ENCODE peak calls at places on chromosome 7, in four cellular contexts. Z, B, D and M are unnamed samples.

GRCh38 chr7:144459635-144460034 is 56.1 kb upstream of the NOBOX start:
- DNase-seq in Z (no peak), B (no peak), D (no peak), M (no peak)

GRCh38 chr7:145462463-145462862 is 626.6 kb upstream of the TPK1 start:
- DNase-seq in Z (no peak), B (no peak), D (no peak), M (no peak)

GRCh38 chr7:90536449-90536848 is 59.7 kb upstream of the CDK14 start:
- DNase-seq in Z (no peak), B (no peak), D (peak), M (no peak)

GRCh38 chr7:150335774-150336112 is 5.7 kb downstream of the RARRES2 start:
- DNase-seq in Z (no peak), B (no peak), D (no peak), M (no peak)

GRCh38 chr7:70092314-70093303 is 494.3 kb downstream of the AUTS2 start:
- DNase-seq in Z (peak), B (peak), D (no peak), M (no peak)

GRCh38 chr7:13198036-13198435 is 510.6 kb downstream of the ARL4A start:
- DNase-seq in Z (no peak), B (no peak), D (no peak), M (no peak)

GRCh38 chr7:726854-727103 is 280 bp downstream of the DNAAF5 start:
- DNase-seq in Z (no peak), B (peak), D (no peak), M (no peak)

GRCh38 chr7:157497367-157497743 is 160.6 kb downstream of the DNAJB6 start:
- DNase-seq in Z (no peak), B (no peak), D (no peak), M (no peak)

GRCh38 chr7:135367114-135367513 is 133.5 kb downstream of the STRA8 start:
- DNase-seq in Z (no peak), B (no peak), D (no peak), M (no peak)

GRCh38 chr7:80134105-80134535 is 511 bp upstream of the GNAI1 start:
- DNase-seq in Z (no peak), B (no peak), D (no peak), M (no peak)

GRCh38 chr7:84231157-84231556 is 36.6 kb upstream of the SEMA3A start:
- DNase-seq in Z (no peak), B (no peak), D (no peak), M (no peak)

GRCh38 chr7:151789380-151789947 is 87.5 kb downstream of the PRKAG2 start:
- DNase-seq in Z (no peak), B (no peak), D (no peak), M (no peak)

GRCh38 chr7:133545613-133546012 is 292.7 kb downstream of the EXOC4 start:
- DNase-seq in Z (no peak), B (no peak), D (no peak), M (no peak)

GRCh38 chr7:2722591-2722990 is 34.6 kb downstream of the AMZ1 start:
- DNase-seq in Z (no peak), B (no peak), D (no peak), M (no peak)

GRCh38 chr7:85186083-85186520 is 754 bp downstream of the SEMA3D start:
- DNase-seq in Z (peak), B (peak), D (no peak), M (no peak)

GRCh38 chr7:44264221-44264956 is 61.0 kb downstream of the CAMK2B start:
- DNase-seq in Z (no peak), B (no peak), D (no peak), M (no peak)

GRCh38 chr7:119664601-119665000 is 608.4 kb upstream of the KCND2 start:
- DNase-seq in Z (no peak), B (no peak), D (no peak), M (no peak)

GRCh38 chr7:70479153-70480021 is 652.6 kb upstream of the GALNT17 start:
- DNase-seq in Z (no peak), B (no peak), D (no peak), M (no peak)

GRCh38 chr7:44541-44896 is 147.9 kb upstream of the FAM20C start:
- DNase-seq in Z (peak), B (no peak), D (no peak), M (no peak)

GRCh38 chr7:137715546-137715945 is 131.2 kb downstream of the DGKI start:
- DNase-seq in Z (no peak), B (no peak), D (no peak), M (no peak)

GRCh38 chr7:36594445-36594844 is 129.8 kb downstream of the AOAH start:
- DNase-seq in Z (no peak), B (no peak), D (no peak), M (no peak)

GRCh38 chr7:1395211-1396070 is 63.8 kb downstream of the MICALL2 start:
- DNase-seq in Z (no peak), B (no peak), D (no peak), M (no peak)

GRCh38 chr7:157513682-157514081 is 176.9 kb downstream of the DNAJB6 start:
- DNase-seq in Z (no peak), B (no peak), D (no peak), M (peak)

GRCh38 chr7:137836113-137836509 is 10.7 kb downstream of the DGKI start:
- DNase-seq in Z (no peak), B (no peak), D (no peak), M (no peak)

GRCh38 chr7:154794147-154794780 is 208.7 kb downstream of the PAXIP1 start:
- DNase-seq in Z (no peak), B (peak), D (no peak), M (no peak)

GRCh38 chr7:80781561-80781979 is 137.3 kb downstream of the SEMA3C start:
- DNase-seq in Z (peak), B (peak), D (no peak), M (no peak)

GRCh38 chr7:48035967-48036478 is 680 bp downstream of the C7orf57 start:
- DNase-seq in Z (peak), B (peak), D (no peak), M (no peak)

GRCh38 chr7:48041665-48041995 is 6.3 kb downstream of the C7orf57 start:
- DNase-seq in Z (no peak), B (no peak), D (no peak), M (no peak)

GRCh38 chr7:48040944-48041664 is 5.8 kb downstream of the C7orf57 start:
- DNase-seq in Z (no peak), B (no peak), D (no peak), M (no peak)

GRCh38 chr7:48042216-48042615 is 6.9 kb downstream of the C7orf57 start:
- DNase-seq in Z (no peak), B (no peak), D (no peak), M (no peak)

DNA sequence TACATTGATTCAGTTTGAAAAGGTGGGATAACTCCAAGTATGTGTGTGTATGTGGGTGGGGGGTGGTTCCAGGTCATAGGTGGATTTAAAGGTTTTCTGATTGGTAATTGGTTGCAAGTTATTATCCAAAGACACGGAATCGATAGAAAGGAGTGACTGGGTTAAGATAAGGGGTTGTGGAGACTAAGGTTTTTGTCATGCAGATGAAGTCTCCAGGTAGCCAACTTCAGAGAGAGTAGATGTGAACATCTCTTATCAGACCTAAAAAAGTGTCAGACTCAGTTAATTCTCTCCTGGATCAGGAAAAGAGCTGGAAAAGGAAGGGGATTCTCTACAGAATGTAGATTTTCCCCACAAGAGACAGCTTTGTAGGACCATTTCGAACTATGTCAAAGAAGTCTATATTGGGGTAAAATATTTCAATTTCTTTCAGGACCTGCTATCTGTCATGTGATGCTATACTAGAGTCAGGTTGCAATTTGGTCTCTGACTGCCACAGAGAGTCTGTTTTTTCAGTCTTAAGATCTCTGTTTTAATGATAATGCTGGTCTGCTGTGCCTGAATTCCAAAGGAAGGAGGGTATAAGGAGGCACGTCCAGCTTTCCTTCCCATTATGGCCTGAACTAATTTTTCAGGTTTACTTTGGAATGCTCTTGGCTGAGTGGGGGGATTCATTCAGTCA is 3.6 kb downstream of the C7orf57 start:
- DNase-seq in Z (no peak), B (no peak), D (no peak), M (no peak)
- TF ChIP-seq POLR2A in Z (no peak), B (no peak), D (no peak), M (no peak)

DNA sequence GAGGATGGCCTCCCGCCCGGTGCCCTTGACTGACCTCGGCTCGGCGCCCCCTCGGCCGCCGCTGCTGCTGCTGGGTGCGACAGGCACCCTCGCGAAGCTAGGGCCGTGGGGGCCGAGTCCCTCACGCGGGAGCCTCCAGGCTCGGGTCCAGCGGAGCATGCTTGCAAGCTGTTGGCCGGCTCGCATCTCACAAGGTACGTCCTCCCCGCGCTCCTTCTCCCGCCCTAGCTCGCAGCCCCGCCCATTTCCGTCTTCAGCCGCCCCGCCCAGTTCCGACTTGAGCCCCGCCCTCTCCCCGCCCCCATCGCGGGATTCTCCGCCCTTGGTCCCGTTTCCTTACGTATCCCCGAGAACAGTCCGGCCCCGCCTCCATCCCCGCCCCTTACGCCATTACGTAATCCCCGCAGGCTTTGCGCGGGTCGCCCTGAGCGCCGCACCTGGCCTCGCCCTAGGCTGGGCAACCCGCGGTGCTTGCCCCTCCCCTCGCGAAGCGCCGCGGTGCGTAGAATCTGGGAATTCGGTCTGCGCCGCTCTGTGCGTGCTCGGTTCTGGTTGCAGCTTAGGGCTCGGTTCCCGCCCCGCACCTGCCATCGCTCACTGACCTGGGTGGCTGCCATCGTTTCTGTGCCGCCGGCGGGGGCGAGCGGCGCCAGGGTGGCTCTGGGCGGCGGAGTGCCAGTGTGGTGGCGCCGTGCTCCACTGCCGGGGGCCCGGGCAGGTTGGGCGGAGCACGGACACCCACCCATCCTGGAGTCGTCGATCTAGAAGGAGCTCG is at the start of gene ABHD11:
- DNase-seq in Z (peak), B (peak), D (peak), M (peak)
- TF ChIP-seq POLR2A in Z (peak), B (peak), D (peak), M (no peak)

DNA sequence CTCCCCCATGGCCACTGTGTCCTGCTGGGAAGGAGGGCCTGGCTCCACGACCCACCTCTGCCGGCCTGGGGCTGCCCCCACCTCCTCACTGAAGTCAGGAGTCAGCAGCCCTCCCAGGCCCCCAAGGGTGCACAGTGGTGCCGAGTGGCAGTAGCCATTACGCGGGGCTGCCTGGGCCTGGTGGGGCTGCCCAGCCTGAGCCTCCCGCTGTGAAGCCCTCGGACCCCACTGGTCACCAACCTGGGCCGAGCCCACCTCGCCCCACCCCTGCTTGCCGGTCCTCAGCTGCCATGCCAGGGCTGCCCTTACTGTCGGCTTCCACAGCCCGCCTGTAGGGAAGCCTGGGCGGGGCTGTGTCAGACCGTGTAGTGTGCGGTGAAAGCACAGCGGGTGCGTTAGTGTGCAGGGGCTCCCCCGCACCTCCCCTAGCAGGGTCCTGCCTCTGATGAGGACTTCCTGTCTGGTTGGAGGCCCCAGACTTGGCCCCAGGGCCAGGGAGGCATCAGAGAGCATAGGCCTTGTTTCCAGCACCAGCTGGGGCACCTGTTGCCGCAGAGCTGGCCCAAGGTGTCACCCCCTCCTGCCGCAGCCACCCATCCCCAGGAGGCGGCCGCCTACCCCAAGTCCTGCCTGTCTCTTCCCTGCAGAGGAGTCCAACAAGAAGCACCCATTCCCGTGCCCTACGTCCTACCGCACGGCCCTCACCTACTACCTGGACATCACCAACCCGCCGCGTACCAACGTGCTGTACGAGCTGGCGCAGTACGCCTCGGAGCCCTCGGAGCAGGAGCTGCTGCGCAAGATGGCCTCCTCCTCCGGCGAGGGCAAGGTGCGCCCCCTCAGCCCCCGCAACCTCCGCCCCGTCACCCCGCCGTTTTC is 10.0 kb downstream of the TMEM120A start:
- DNase-seq in Z (no peak), B (no peak), D (no peak), M (no peak)
- TF ChIP-seq POLR2A in Z (no peak), B (no peak), D (peak), M (no peak)

GRCh38 chr7:21426286-21426957 is 1.5 kb upstream of the SP4 start:
- DNase-seq in Z (no peak), B (no peak), D (no peak), M (peak)

GRCh38 chr7:21426958-21427860 is 674 bp upstream of the SP4 start:
- DNase-seq in Z (peak), B (peak), D (peak), M (peak)

GRCh38 chr7:21428642-21428941 is 709 bp downstream of the SP4 start:
- DNase-seq in Z (no peak), B (no peak), D (no peak), M (no peak)

GRCh38 chr7:21429021-21429420 is 1.1 kb downstream of the SP4 start:
- DNase-seq in Z (no peak), B (no peak), D (no peak), M (no peak)

DNA sequence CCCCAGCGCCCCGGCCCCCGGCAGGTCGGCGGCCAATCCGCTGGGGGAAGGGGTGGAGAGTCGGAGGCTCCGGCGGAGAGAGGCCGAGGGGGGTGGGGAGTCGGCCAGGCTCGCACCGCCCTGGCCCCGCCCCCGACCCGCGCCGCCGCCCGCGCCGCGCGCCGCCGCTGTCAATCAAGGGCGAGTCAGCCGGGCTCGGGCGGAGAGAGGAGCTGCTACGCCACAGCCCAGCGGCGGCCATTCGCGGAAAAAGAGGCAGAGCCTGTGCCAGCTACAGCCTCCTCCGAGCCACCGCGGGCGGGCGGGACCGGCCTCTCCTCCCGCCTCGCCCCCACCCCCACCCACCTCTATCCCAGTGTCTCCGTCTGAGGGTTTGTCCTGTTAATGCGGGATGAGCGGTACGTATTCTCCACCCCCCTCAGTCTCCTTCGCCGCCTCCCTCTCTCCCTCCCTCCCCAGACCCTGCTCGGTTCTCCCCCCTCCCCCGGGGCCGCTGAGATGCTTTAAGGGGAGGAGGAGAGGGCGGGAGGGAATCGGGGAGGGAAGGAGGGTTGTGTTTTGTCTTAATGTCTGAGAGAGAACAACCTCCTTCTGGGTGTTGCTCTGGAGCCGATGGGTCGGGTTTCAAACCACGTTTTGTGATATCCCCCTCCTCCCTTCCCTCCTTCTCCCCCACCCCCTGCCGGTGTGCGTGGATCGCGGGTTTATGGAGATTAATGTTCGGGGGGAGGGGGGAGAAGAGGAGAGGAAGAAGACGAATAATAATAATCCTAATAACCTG is at the start of gene SP4:
- DNase-seq in Z (peak), B (peak), D (peak), M (no peak)
- TF ChIP-seq POLR2A in Z (peak), B (no peak), D (peak), M (peak)

DNA sequence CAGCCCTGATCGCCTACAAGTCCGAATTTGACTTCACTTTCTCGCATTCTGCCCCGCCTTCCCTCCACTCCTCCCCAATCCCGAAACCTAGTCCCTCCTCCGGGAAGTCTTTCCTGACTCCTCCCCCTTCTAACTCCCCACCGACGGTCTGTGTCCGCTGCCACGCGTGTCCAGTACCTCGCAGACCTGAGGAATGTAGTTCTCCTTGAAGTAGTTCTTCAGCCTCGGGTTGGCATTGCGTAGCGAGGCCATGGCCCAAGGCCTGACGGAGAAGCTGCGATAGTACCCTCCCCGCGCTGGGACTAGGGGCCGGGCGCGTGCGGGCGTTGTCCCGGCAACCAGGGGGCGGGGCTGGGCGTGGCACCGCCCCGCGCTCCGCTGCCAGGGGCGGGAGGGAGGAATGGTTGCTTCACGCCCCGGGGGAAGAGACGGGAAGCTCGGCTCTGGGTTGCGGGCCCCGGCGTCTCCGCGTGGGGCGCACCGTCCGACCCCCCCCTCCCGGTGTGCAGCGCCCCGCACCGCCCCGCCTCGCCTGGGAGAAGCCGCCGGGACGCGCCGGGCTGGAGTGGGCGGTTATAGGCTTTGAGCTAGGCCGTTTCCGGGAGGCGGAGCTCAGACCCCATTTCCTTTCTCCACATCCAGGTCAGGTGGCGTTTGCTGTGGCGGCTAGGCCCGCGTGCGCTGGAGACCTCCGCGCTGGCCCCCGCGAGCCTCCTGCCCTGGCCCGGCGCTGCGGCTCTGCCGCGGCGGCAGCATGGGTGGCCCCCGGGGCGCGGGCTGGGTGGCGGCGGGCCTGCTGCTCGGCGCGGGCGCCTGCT is at the start of the genes ARMC10 and FBXL13:
- DNase-seq in Z (peak), B (peak), D (peak), M (no peak)
- TF ChIP-seq POLR2A in Z (peak), B (no peak), D (peak), M (peak)

DNA sequence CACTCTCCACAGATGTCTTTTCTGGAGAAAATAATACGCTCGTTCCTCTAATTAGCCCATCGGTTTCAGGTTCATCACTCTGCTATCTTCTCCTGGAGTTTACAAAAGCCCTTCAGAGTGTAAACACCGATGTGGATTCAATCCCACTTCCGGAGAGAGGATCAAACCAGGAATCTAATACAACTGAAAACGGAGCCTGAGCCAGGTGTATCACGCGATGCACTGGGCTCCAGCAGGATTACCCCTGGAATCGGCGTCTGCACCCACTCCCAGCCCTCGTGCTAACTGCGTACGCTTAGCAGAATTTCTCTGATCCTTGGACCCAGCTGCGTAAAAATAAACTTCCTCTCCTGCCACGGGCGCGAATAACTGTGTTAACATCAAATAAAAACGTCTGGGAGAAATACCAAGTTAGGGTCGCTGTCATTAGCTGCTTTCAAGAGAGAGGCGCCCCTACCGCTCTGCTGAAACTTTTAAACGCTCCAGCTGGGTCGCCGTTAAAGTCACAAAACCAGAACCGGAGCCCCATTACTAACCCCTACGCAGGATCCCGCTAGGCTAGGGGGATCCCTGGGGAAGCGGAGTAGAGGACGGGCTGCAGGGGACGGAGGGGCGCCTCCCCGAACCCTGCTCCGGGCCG is 508 bp downstream of the ZNF3 start:
- DNase-seq in Z (no peak), B (no peak), D (no peak), M (no peak)
- TF ChIP-seq POLR2A in Z (no peak), B (no peak), D (no peak), M (no peak)